ENCODE peak calls at places on chromosome 11, in six cellular contexts. F is A549, I is cardiac muscle cell, J is esophagus muscularis mucosa, P is thoracic aorta, A is foreskin keratinocyte. R is an unnamed sample. For H3K4me1, the result is how much of the 10 kb centered on the place peaks cover.

GRCh38 chr11:18775492-18776292 is 15.9 kb downstream of the PTPN5 start:
- DNase-seq in A (no peak), F (peak), I (peak), J (no peak), P (no peak), R (peak)

GRCh38 chr11:122183933-122184332 is 67.9 kb upstream of the BLID start:
- DNase-seq in J (no peak), F (no peak), I (no peak), A (no peak), P (no peak), R (no peak)

GRCh38 chr11:96275807-96276594 is 67.0 kb downstream of the MAML2 start:
- DNase-seq in A (no peak), I (peak), F (no peak), P (no peak), J (no peak), R (no peak)

GRCh38 chr11:64396079-64396591 is 37.2 kb downstream of the RPS6KA4 start:
- DNase-seq in A (no peak), P (no peak), I (peak), J (no peak), F (no peak), R (no peak)

GRCh38 chr11:105609341-105609781 is 512 bp upstream of the GRIA4 start:
- DNase-seq in J (no peak), I (peak), A (peak), F (no peak), P (no peak), R (no peak)

GRCh38 chr11:23995891-23996290 is 501.0 kb upstream of the LUZP2 start:
- DNase-seq in I (peak), F (no peak), J (no peak), A (peak), P (no peak), R (no peak)

GRCh38 chr11:115665958-115666357 is 161.7 kb upstream of the CADM1 start:
- DNase-seq in F (no peak), J (no peak), I (no peak), P (no peak), A (no peak), R (no peak)

GRCh38 chr11:77322926-77323590 is 21.6 kb upstream of the GDPD4 start:
- DNase-seq in P (no peak), I (peak), A (no peak), F (no peak), J (no peak), R (no peak)

GRCh38 chr11:112962854-112963367 is 1.7 kb downstream of the NCAM1 start:
- DNase-seq in A (no peak), J (no peak), F (no peak), P (peak), I (peak), R (no peak)

GRCh38 chr11:21343204-21343603 is 673.8 kb downstream of the NELL1 start:
- DNase-seq in P (no peak), I (no peak), J (no peak), A (no peak), F (no peak), R (no peak)

DNA sequence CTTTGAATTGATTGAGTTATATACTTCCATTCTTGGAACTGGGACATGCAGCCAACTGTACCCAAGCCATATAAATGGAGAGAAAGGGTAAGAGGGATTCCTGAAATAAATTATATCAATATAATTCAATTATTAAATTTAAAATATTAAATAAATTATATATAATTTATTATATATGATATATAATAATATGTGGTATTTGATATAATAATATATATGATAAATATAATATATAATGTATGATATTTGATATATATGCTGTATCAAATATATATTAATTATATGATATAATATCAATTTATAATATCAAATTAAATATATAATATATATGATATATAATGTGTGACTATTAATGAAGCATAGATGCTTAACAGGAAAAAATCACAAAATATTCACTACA is 677.0 kb downstream of the NELL1 start:
- DNase-seq in I (no peak), F (no peak), A (no peak), P (no peak), J (no peak), R (no peak)
- H3K4me1 ChIP-seq in I (under half), F (under half), A (under half), P (under half), J (under half), R (under half)

GRCh38 chr11:102214623-102215022 is 102.7 kb upstream of the BIRC3 start:
- DNase-seq in J (no peak), I (no peak), A (no peak), F (no peak), P (no peak), R (no peak)
- H3K27ac ChIP-seq in J (no peak), I (peak), A (no peak), F (no peak), P (peak), R (no peak)

GRCh38 chr11:86919557-86920210 is 35.5 kb downstream of the FZD4 start:
- DNase-seq in J (no peak), I (peak), P (no peak), F (peak), A (no peak), R (no peak)
- TF ChIP-seq CTCF in J (peak), I (peak), P (peak), F (peak), A (peak), R (peak)

GRCh38 chr11:102118937-102119336 is 8.7 kb downstream of the YAP1 start:
- DNase-seq in F (peak), A (no peak), J (no peak), P (no peak), I (no peak), R (no peak)

GRCh38 chr11:102117472-102118113 is 7.3 kb downstream of the YAP1 start:
- DNase-seq in J (no peak), P (no peak), A (no peak), F (no peak), I (no peak), R (no peak)

GRCh38 chr11:102120006-102120405 is 9.8 kb downstream of the YAP1 start:
- DNase-seq in F (peak), J (no peak), I (peak), A (no peak), P (no peak), R (no peak)

GRCh38 chr11:102120437-102120935 is 10.2 kb downstream of the YAP1 start:
- DNase-seq in A (no peak), P (no peak), F (peak), J (no peak), I (peak), R (no peak)

GRCh38 chr11:102121329-102121728 is 11.1 kb downstream of the YAP1 start:
- DNase-seq in A (no peak), P (no peak), I (peak), J (no peak), F (no peak), R (no peak)
- H3K4me1 ChIP-seq in A (under half), P (half or more), I (under half), J (under half), F (half or more), R (under half)

DNA sequence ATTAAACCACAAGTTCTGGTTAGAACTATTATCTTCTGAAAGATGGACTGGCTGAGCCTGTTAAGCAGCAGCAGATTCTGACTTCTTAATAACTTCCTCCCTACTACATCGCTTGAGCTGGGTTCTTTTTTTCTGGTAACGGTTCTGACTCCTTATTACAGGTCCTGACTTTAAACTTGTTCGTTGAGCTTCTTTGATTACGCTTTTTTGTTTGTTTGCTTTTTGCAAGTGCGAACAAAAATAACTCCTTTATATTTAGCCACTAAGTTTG is 1.1 kb downstream of the CBL start:
- DNase-seq in I (peak), A (no peak), J (no peak), P (no peak), F (no peak), R (no peak)
- H3K27ac ChIP-seq in I (peak), A (no peak), J (peak), P (peak), F (peak), R (no peak)

DNA sequence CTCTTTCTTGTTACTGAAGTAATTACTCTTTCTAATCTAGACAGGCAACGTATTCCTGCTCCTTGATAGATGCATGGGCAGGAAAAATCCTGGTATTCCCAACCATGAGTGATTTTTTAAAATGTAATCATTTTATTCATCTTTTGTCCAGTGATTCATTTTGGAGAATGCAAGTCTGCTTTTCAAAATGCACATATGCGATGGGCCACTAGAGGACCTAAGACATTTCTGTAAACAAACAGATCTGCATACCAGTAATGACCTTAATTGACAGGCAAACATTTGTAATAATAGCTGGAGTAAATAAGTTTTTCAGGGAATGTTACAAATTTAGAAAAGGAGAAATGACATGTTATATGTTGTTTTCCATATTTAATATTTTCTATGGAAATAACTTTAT is 1167.6 kb downstream of the JRKL start:
- DNase-seq in P (no peak), J (no peak), I (peak), F (no peak), A (no peak), R (no peak)
- TF ChIP-seq CTCF in P (no peak), J (no peak), I (peak), F (no peak), A (peak), R (no peak)

DNA sequence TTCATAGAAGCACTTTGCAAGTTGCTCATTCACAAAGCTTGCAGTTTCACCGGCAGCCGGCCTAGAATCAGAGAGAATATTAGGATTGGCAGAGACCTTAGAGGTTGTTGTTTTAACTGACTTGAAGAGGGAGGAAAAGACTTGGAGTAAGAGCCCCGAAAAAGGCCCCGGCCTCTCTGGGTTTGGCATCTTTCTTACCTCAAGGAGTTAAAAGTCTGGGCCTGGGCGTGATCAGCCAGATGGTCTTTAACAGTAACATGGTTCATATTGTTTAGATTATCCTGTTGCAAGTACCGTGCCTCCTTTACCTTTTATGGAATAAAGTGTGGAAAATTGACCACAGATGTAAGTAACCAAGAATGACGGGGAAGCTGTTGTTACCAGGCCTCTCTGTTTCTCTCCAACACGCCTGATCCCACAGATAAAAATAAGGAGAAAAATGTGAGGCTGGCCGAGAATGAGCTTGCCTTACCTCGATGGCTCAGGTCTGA is 56.2 kb downstream of the PARVA start:
- DNase-seq in I (peak), F (no peak), A (no peak), J (peak), P (no peak), R (no peak)
- H3K4me1 ChIP-seq in I (under half), F (under half), A (under half), J (half or more), P (half or more), R (under half)

DNA sequence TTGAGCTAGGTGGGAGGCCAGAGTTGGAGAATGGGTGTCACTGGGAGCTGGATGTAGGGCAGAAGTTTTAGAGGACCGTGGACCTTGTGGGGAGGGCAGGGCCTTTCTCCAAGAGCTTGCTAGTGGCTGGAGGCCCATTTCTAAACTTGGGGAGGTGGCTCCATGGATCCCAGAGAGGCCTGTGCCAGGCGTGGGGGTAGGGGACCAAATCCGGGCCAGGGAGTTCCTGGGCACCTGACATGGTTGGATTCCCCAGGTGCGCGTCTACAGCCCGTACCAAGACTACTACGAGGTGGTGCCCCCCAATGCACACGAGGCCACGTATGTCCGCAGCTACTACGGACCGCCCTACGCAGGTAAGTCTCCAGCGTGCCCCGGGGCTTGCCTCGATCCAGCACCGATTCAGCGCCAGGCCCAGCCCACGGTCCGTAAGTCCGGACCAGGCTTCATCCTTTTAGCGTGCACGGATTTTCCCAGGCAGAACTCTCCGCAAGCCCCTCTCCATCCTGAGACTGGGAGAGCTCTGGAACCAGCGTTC is 14.2 kb downstream of the PLEKHB1 start:
- DNase-seq in F (no peak), A (no peak), I (no peak), P (no peak), J (no peak), R (no peak)
- H3K27ac ChIP-seq in F (no peak), A (no peak), I (no peak), P (no peak), J (peak), R (no peak)

DNA sequence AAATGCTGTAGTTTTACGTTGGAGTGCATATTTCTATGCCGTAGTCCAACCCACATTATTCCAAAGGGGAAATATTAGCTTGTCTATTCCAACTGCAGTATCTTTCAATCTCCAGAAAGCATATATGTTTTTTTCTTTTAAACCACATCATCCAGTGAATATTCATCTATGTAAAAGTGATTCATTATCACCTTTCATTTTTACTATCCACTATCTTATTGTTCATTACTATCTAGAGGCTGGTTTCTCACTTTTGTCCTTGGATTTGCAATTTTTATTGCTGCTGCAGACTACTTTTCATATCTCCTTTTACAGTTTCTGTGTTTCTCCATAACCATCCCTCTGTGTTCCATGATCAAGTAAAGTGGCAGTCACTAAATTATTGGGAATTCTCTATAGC is 1097.2 kb upstream of the TENM4 start:
- DNase-seq in A (no peak), P (no peak), J (no peak), F (no peak), I (no peak), R (no peak)
- TF ChIP-seq CTCF in A (no peak), P (no peak), J (no peak), F (no peak), I (no peak), R (no peak)

GRCh38 chr11:108223449-108224149 is 732 bp downstream of the ATM start:
- DNase-seq in A (no peak), P (no peak), F (no peak), I (peak), J (no peak), R (no peak)

GRCh38 chr11:108222686-108223448 is at the start of gene ATM:
- DNase-seq in P (peak), A (peak), J (peak), I (peak), F (peak), R (peak)

GRCh38 chr11:108220721-108221346 is 1.6 kb downstream of the NPAT start:
- DNase-seq in I (peak), A (no peak), P (no peak), F (no peak), J (no peak), R (no peak)

GRCh38 chr11:108221401-108221800 is 1.0 kb downstream of the NPAT start:
- DNase-seq in J (no peak), I (peak), A (no peak), P (no peak), F (no peak), R (no peak)

GRCh38 chr11:108221981-108222685 is at the start of gene NPAT:
- DNase-seq in P (no peak), J (no peak), F (no peak), A (no peak), I (no peak), R (no peak)
- H3K4me1 ChIP-seq in P (under half), J (under half), F (under half), A (under half), I (under half), R (under half)

R was measured in lung.